ENCODE peak calls at places on chromosomes 5 and 9, in four cellular contexts. Y is fibroblast of pulmonary artery, U is thyroid gland, X is gastrocnemius medialis. C is an unnamed sample.
A peak's percentile ranks its signal among the peaks of the same experiment; 100 is the strongest.

GRCh38 chr9:14315754-14316573 is 2.0 kb upstream of the NFIB start:
- DNase-seq in Y (peak; percentile 85), U (peak; percentile 55), X (peak; percentile 47), C (peak; percentile 31)

GRCh38 chr9:132901859-132902831 is 23.4 kb downstream of the SPACA9 start:
- DNase-seq in Y (peak; percentile 88), U (peak; percentile 70), X (peak; percentile 29), C (peak; percentile 84)

GRCh38 chr9:109775516-109775915 is 4.5 kb upstream of the PALM2AKAP2 start:
- DNase-seq in Y (peak; percentile 41), U (no peak), X (no peak), C (peak; percentile 68)

GRCh38 chr5:27010646-27011045 is 27.7 kb downstream of the CDH9 start:
- DNase-seq in Y (peak; percentile 7), U (no peak), X (no peak), C (no peak)

GRCh38 chr5:42250-42649 is 49.7 kb upstream of the PLEKHG4B start:
- DNase-seq in Y (peak; percentile 10), U (peak; percentile 43), X (no peak), C (peak; percentile 2)

GRCh38 chr9:98329281-98329680 is 73.8 kb upstream of the TBC1D2 start:
- DNase-seq in Y (no peak), U (no peak), X (no peak), C (no peak)

GRCh38 chr9:88980732-88981336 is 10.4 kb upstream of the S1PR3 start:
- DNase-seq in Y (no peak), U (no peak), X (no peak), C (no peak)

GRCh38 chr9:88998911-88999310 is 7.6 kb downstream of the S1PR3 start:
- DNase-seq in Y (peak; percentile 62), U (peak; percentile 70), X (peak; percentile 30), C (peak; percentile 71)

GRCh38 chr5:125411163-125412050 is 665.0 kb upstream of the ZNF608 start:
- DNase-seq in Y (peak; percentile 78), U (peak; percentile 25), X (no peak), C (peak; percentile 13)

GRCh38 chr9:83472221-83472665 is 66.0 kb downstream of the FRMD3 start:
- DNase-seq in Y (peak; percentile 46), U (no peak), X (no peak), C (peak; percentile 68)

GRCh38 chr5:76367623-76368366 is 35.3 kb upstream of the IQGAP2 start:
- DNase-seq in Y (no peak), U (no peak), X (no peak), C (no peak)

GRCh38 chr5:32254987-32255900 is 57.5 kb downstream of the MTMR12 start:
- DNase-seq in Y (peak; percentile 30), U (peak; percentile 50), X (no peak), C (peak; percentile 39)

GRCh38 chr5:151255621-151256286 is 2.8 kb downstream of the GM2A start:
- DNase-seq in Y (no peak), U (no peak), X (no peak), C (no peak)

GRCh38 chr5:151251621-151252020 is 1.4 kb upstream of the GM2A start:
- DNase-seq in Y (no peak), U (no peak), X (no peak), C (no peak)

GRCh38 chr5:151253604-151253948 is 591 bp downstream of the GM2A start:
- DNase-seq in Y (no peak), U (peak; percentile 8), X (no peak), C (no peak)

GRCh38 chr5:151252762-151253603 is at the start of gene GM2A:
- DNase-seq in Y (peak; percentile 100), U (peak; percentile 100), X (peak; percentile 100), C (peak; percentile 100)

DNA sequence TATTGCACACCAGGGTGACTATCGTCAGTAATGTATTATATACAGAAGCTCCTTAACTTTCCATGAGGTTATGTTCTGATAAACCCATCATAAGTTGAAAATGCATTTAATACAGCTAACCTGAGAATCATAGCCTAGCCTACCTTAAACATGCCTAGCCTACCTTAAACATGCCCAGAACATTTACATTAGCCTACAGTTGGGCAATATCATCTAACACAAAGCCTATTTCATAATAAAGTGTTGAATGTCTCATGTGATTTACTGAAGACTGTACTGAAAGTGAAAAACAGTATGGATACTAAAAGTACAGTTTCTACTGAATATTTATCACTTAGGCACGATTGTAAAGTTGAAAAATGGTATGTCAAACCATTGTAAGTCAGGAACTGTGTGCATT is 1.5 kb downstream of the GM2A start:
- DNase-seq in Y (no peak), U (no peak), X (no peak), C (no peak)
- H3K4me3 ChIP-seq in Y (peak overlapping the region; percentile 7), U (no peak overlapping the region), X (no peak overlapping the region), C (no peak overlapping the region)

GRCh38 chr9:37914154-37914551 is 10.2 kb upstream of the SLC25A51 start:
- DNase-seq in Y (no peak), U (no peak), X (no peak), C (no peak)
- TF ChIP-seq CTCF in Y (no peak), U (no peak), X (no peak), C (no peak)

GRCh38 chr5:119411291-119411934 is 40.9 kb upstream of the HSD17B4 start:
- DNase-seq in Y (peak; percentile 80), U (no peak), X (no peak), C (no peak)
- H3K4me3 ChIP-seq in Y (peak overlapping the region; percentile 64), U (no peak overlapping the region), X (peak overlapping the region; percentile 65), C (peak overlapping the region; percentile 62)

DNA sequence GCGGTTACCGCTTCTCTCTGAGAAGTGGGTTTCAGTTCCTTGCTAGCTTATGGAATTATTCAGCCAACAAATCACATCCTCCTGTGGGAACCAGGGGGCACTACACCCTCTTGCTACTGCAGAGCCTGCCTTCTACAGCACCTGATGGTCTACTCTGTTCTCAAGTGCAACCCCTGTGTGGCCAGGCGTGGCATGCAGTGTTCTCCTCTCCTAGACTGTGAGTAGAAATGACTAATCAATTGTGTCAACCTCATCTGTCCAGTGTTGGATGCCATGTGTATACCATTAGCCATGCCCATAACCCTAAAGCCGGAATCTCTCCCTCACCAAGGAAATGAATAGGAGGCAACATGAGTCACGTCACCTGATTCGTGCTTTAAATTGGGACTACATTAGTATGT is 117.2 kb upstream of the LIFR start:
- DNase-seq in Y (peak; percentile 9), U (no peak), X (no peak), C (no peak)
- TF ChIP-seq CTCF in Y (no peak), U (no peak), X (no peak), C (peak; percentile 21)

GRCh38 chr9:105968811-105969466 is 274.6 kb downstream of the TMEM38B start:
- DNase-seq in Y (no peak), U (no peak), X (no peak), C (no peak)
- H3K4me3 ChIP-seq in Y (no peak overlapping the region), U (no peak overlapping the region), X (no peak overlapping the region), C (no peak overlapping the region)

GRCh38 chr5:131164161-131164930 is 710 bp downstream of the HINT1 start:
- DNase-seq in Y (peak; percentile 64), U (peak; percentile 75), X (peak; percentile 80), C (peak; percentile 79)
- TF ChIP-seq CTCF in Y (no peak), U (no peak), X (no peak), C (no peak)

GRCh38 chr9:131349522-131349880 is 44.4 kb upstream of the PRRC2B start:
- DNase-seq in Y (no peak), U (no peak), X (no peak), C (no peak)

GRCh38 chr9:131346559-131346958 is 47.3 kb upstream of the PRRC2B start:
- DNase-seq in Y (no peak), U (no peak), X (peak; percentile 71), C (no peak)

GRCh38 chr9:131347376-131348020 is 46.4 kb upstream of the PRRC2B start:
- DNase-seq in Y (no peak), U (no peak), X (no peak), C (no peak)

GRCh38 chr9:131348631-131349521 is 45.0 kb upstream of the PRRC2B start:
- DNase-seq in Y (no peak), U (no peak), X (no peak), C (no peak)

DNA sequence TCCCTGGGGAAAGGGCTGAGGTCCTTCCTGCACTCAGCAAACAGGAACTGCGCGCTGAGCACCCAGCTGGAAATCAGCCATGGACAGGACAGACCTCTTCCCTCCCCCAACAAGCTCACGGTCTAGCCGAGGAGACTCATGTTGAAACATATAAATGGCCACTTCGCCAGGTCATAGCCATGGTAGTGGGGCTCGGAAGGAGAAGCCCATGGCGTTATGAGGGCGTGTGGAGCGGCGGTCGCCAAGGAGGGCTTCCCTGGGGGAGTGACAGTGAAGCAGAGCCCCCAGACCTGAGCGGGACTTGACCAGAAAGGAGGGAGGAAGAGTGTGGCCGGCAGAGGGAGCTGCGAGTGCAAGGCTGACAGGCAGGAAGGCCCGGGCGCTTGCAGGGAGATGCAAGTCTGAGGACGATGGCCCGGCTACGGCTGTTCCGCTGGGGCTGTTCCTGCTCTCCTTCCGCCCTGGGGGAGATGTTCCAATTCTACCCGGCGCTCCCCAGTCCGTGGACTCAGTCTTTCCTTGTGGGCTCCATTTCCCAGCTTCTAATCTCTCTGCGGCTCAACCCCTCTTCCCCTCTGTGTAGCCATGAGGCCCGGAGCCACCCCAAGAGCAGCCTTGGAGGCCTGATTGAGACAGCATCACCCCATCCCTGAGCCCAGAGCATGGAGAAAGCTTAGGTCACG is 43.9 kb upstream of the PRRC2B start:
- DNase-seq in Y (peak; percentile 87), U (peak; percentile 94), X (peak; percentile 79), C (peak; percentile 88)
- H3K4me3 ChIP-seq in Y (peak overlapping the region; percentile 46), U (no peak overlapping the region), X (peak overlapping the region; percentile 51), C (peak overlapping the region; percentile 44)

GRCh38 chr5:180605554-180606214 is 14.4 kb upstream of the SCGB3A1 start:
- DNase-seq in Y (peak; percentile 69), U (peak; percentile 59), X (no peak), C (peak; percentile 64)
- TF ChIP-seq CTCF in Y (peak; percentile 84), U (peak; percentile 56), X (no peak), C (peak; percentile 86)

DNA sequence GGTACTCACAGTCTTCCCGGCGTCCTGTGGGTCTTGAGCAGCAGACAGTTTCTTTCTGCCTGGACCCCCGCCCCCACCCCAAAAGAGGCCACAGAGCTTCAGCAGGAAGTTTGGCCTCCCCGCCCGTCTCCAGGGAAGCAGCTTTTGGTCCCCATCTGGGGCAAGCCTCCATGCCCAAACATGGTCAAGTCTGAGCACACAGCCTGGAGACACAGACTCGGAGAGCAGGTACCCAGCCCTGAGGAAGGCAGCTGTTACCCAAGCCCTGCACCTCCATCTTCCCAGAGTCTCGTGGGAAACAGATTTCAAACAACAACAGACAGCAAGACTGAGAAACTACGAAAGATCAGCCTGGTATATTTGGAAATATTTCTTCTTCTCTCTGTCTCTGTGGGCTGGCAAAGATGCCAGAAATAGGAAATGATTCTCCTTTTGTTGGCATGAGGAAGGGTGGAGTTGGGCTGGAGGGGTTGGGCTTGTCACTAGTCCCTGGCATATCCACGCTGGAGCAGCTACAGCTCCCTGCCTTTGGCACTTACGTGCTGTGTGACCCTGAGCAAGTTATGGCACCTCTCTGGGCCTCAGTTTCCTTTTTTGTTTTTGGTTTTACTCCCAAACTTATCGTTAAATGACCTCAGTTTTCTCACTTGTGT is at the start of gene KCNMB1:
- DNase-seq in Y (no peak), U (no peak), X (no peak), C (no peak)
- H3K4me3 ChIP-seq in Y (no peak within 1 kb of the TSS), U (no peak within 1 kb of the TSS), X (no peak within 1 kb of the TSS), C (no peak within 1 kb of the TSS)

DNA sequence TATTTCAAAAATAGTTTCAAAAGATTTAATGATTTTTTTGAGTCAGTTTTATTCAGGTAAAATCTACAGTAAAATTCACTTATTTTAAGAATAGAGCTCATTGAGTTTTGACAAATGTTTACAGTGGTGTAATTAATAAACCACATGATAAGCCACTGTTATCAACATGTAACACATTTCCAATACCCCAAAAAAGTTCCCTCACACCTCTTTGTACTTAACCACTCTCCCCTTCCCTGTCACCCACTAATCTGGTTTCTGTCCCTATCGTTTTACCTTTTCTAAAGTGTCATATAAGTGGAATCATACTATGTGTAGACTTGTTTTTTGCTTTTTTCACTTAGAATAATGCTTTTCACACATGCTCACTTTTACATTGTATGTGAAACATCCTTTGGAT is 127.2 kb downstream of the KDM4C start:
- DNase-seq in Y (no peak), U (no peak), X (no peak), C (no peak)
- TF ChIP-seq CTCF in Y (no peak), U (no peak), X (no peak), C (no peak)